ENCODE peak calls at places on chromosome 17, in ten cellular contexts. One of them, this sample, is unnamed.
A peak's percentile ranks its signal among the peaks of the same experiment; 100 is the strongest.

GRCh38 chr17:4782652-4783051 is 3.5 kb downstream of the VMO1 start:
- DNase-seq in ovary: no peak
- DNase-seq in SK-N-SH: peak; percentile 64
- DNase-seq in lower lobe of right lung: peak; percentile 76
- DNase-seq in colonic mucosa: no peak
- DNase-seq in IMR-90: no peak
- DNase-seq in Panc1: no peak
- DNase-seq in Peyer's patch: no peak
- DNase-seq in A549: no peak
- DNase-seq in prostate gland: no peak
- DNase-seq in this sample: peak; percentile 63

GRCh38 chr17:1315409-1315808 is 35.9 kb downstream of the TRARG1 start:
- DNase-seq in colonic mucosa: no peak
- DNase-seq in lower lobe of right lung: no peak
- DNase-seq in prostate gland: no peak
- DNase-seq in A549: no peak
- DNase-seq in SK-N-SH: no peak
- DNase-seq in Peyer's patch: no peak
- DNase-seq in IMR-90: no peak
- DNase-seq in ovary: no peak
- DNase-seq in Panc1: no peak
- DNase-seq in this sample: no peak

GRCh38 chr17:41581366-41582060 is 5.2 kb downstream of the KRT14 start:
- DNase-seq in prostate gland: no peak
- DNase-seq in lower lobe of right lung: no peak
- DNase-seq in Panc1: no peak
- DNase-seq in colonic mucosa: no peak
- DNase-seq in A549: no peak
- DNase-seq in ovary: no peak
- DNase-seq in Peyer's patch: no peak
- DNase-seq in SK-N-SH: no peak
- DNase-seq in IMR-90: no peak
- DNase-seq in this sample: no peak

GRCh38 chr17:8462564-8462963 is 26.9 kb downstream of the NDEL1 start:
- DNase-seq in Panc1: no peak
- DNase-seq in SK-N-SH: no peak
- DNase-seq in Peyer's patch: no peak
- DNase-seq in prostate gland: no peak
- DNase-seq in ovary: no peak
- DNase-seq in colonic mucosa: no peak
- DNase-seq in A549: no peak
- DNase-seq in IMR-90: no peak
- DNase-seq in lower lobe of right lung: no peak
- DNase-seq in this sample: no peak

GRCh38 chr17:28746611-28747045 is 2.8 kb downstream of the TRAF4 start:
- DNase-seq in Panc1: no peak
- DNase-seq in Peyer's patch: no peak
- DNase-seq in lower lobe of right lung: peak; percentile 83
- DNase-seq in SK-N-SH: no peak
- DNase-seq in colonic mucosa: peak; percentile 92
- DNase-seq in A549: peak; percentile 76
- DNase-seq in prostate gland: no peak
- DNase-seq in IMR-90: no peak
- DNase-seq in ovary: no peak
- DNase-seq in this sample: peak; percentile 72

GRCh38 chr17:32970281-32970680 is 21.4 kb upstream of the SPACA3 start:
- DNase-seq in IMR-90: no peak
- DNase-seq in Peyer's patch: no peak
- DNase-seq in lower lobe of right lung: no peak
- DNase-seq in prostate gland: no peak
- DNase-seq in SK-N-SH: no peak
- DNase-seq in A549: no peak
- DNase-seq in Panc1: no peak
- DNase-seq in colonic mucosa: no peak
- DNase-seq in ovary: peak; percentile 22
- DNase-seq in this sample: no peak

GRCh38 chr17:58083491-58084316 is 485 bp downstream of the DYNLL2 start:
- DNase-seq in SK-N-SH: peak; percentile 91
- DNase-seq in Peyer's patch: peak; percentile 66
- DNase-seq in lower lobe of right lung: peak; percentile 80
- DNase-seq in IMR-90: peak; percentile 43
- DNase-seq in prostate gland: peak; percentile 23
- DNase-seq in ovary: peak; percentile 55
- DNase-seq in colonic mucosa: peak; percentile 53
- DNase-seq in Panc1: no peak
- DNase-seq in A549: peak; percentile 46
- DNase-seq in this sample: peak; percentile 72

GRCh38 chr17:74042241-74042640 is 161.2 kb upstream of the RPL38 start:
- DNase-seq in prostate gland: no peak
- DNase-seq in colonic mucosa: no peak
- DNase-seq in SK-N-SH: no peak
- DNase-seq in ovary: no peak
- DNase-seq in A549: no peak
- DNase-seq in Peyer's patch: no peak
- DNase-seq in IMR-90: no peak
- DNase-seq in lower lobe of right lung: no peak
- DNase-seq in Panc1: no peak
- DNase-seq in this sample: no peak

GRCh38 chr17:62562656-62563055 is 64.8 kb upstream of the MRC2 start:
- DNase-seq in Panc1: no peak
- DNase-seq in SK-N-SH: no peak
- DNase-seq in lower lobe of right lung: no peak
- DNase-seq in colonic mucosa: peak; percentile 31
- DNase-seq in Peyer's patch: no peak
- DNase-seq in IMR-90: peak; percentile 68
- DNase-seq in ovary: no peak
- DNase-seq in prostate gland: no peak
- DNase-seq in A549: peak; percentile 72
- DNase-seq in this sample: no peak

GRCh38 chr17:34090593-34090992 is 164.5 kb upstream of the CCL2 start:
- DNase-seq in A549: no peak
- DNase-seq in Panc1: no peak
- DNase-seq in ovary: no peak
- DNase-seq in prostate gland: no peak
- DNase-seq in SK-N-SH: no peak
- DNase-seq in lower lobe of right lung: no peak
- DNase-seq in Peyer's patch: no peak
- DNase-seq in IMR-90: no peak
- DNase-seq in colonic mucosa: no peak
- DNase-seq in this sample: no peak

GRCh38 chr17:12041316-12041715 is 20.6 kb downstream of the MAP2K4 start:
- DNase-seq in prostate gland: no peak
- DNase-seq in ovary: no peak
- DNase-seq in colonic mucosa: no peak
- DNase-seq in SK-N-SH: no peak
- DNase-seq in Peyer's patch: no peak
- DNase-seq in IMR-90: peak; percentile 87
- DNase-seq in A549: peak; percentile 29
- DNase-seq in lower lobe of right lung: no peak
- DNase-seq in Panc1: no peak
- DNase-seq in this sample: no peak

DNA sequence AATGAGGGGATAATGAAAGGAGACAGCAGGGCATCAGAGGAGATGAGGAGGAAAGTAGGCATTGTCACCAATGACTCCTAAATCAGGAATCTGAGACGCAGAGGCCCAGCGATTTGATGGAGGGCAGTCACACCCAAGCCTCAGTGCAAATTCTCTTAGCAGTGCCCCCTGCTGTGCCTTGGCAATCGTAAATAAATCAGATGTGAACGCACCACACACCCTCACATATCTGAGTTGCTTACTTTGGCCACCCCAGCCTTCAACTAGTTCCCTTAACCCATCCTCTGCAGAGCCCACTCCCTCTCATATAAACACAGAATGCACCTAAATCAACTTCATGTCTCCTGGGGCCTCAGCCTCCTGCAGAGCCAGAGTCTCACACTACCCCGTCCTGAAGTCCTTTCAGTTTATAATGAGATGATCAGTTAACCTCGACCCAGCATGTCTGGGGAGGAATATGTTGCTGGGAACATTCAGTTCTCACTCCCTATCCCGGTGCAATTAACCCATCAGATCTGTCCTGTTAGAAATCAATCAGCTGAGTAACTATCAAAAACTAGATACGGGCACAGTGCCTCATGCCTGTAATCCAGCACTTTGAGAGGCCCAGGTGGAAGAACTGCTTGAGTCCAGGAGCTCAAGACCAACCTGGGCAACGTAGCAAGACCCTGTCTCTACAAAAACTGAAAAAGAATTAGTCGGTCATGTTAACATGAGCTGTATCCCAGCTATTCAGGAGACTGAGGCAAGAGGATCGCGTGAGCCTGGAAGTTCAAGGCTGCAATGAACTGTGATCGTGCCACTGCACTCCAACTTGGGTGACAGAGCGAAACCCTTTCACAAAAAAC is 78.4 kb downstream of the SLC39A11 start:
- DNase-seq in Panc1: no peak
- DNase-seq in Peyer's patch: no peak
- DNase-seq in lower lobe of right lung: no peak
- DNase-seq in A549: peak; percentile 83
- DNase-seq in colonic mucosa: no peak
- DNase-seq in prostate gland: no peak
- DNase-seq in ovary: no peak
- DNase-seq in IMR-90: peak; percentile 24
- DNase-seq in SK-N-SH: no peak
- DNase-seq in this sample: peak; percentile 79
- TF ChIP-seq CTCF in Panc1: no peak
- TF ChIP-seq CTCF in Peyer's patch: no peak
- TF ChIP-seq CTCF in lower lobe of right lung: no peak
- TF ChIP-seq CTCF in A549: peak; percentile 22
- TF ChIP-seq CTCF in colonic mucosa: no peak
- TF ChIP-seq CTCF in prostate gland: no peak
- TF ChIP-seq CTCF in ovary: no peak
- TF ChIP-seq CTCF in IMR-90: peak; percentile 5
- TF ChIP-seq CTCF in SK-N-SH: peak; percentile 29
- TF ChIP-seq CTCF in this sample: no peak

DNA sequence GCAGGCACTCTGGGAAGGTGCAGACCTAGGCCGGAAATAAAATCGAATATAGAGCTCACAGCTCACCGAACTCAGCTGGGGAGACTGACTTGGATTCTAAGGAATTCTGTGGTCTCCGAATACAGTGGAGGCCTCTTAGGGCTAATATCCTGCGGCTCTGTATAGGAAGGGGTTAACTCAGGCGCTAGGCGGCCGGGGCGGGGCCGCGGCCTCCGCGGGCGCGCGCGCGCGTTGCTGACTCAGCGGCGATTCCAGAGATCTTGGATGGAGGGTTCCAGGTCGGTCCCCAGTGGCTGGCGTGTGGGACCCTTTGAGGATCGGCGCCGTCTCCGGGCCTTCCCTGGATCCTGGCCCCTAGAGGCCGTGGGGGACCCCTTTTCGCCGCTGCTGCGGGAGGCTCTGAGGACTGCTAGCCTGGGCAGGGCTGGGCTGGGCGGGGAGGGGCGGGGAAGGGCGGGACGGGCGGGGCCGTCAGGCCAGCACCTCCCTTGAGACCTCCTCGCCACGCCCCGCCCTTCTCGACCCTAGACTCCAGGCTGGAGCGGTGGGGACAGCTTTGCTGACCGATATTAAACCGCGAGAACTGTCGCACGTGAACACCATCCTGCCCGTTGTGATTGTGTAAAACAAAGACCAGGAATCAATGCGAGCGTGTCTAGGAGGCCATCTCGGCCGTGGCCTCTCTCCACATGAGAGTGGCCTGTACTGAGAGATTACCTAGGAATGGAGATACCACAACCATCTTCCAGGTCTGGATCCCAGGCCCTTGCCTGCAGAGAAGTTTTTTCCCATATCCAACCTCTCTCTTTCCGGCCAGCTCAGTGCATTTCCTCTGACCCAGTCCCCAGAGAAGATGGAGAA is 1.4 kb upstream of the PLEKHH3 start:
- DNase-seq in IMR-90: peak; percentile 73
- DNase-seq in A549: peak; percentile 99
- DNase-seq in Panc1: no peak
- DNase-seq in SK-N-SH: peak; percentile 90
- DNase-seq in colonic mucosa: peak; percentile 91
- DNase-seq in prostate gland: peak; percentile 70
- DNase-seq in lower lobe of right lung: peak; percentile 91
- DNase-seq in Peyer's patch: peak; percentile 82
- DNase-seq in ovary: peak; percentile 77
- DNase-seq in this sample: peak; percentile 97
- H3K4me1 ChIP-seq in IMR-90: peaks cover 39% of the 10 kb centered on the region
- H3K4me1 ChIP-seq in A549: peaks cover 56% of the 10 kb centered on the region
- H3K4me1 ChIP-seq in Panc1: peaks cover 22% of the 10 kb centered on the region
- H3K4me1 ChIP-seq in SK-N-SH: peaks cover 15% of the 10 kb centered on the region
- H3K4me1 ChIP-seq in colonic mucosa: peaks cover 48% of the 10 kb centered on the region
- H3K4me1 ChIP-seq in prostate gland: peaks cover 19% of the 10 kb centered on the region
- H3K4me1 ChIP-seq in lower lobe of right lung: peaks cover 79% of the 10 kb centered on the region
- H3K4me1 ChIP-seq in Peyer's patch: peaks cover 70% of the 10 kb centered on the region
- H3K4me1 ChIP-seq in ovary: peaks cover 23% of the 10 kb centered on the region
- H3K4me1 ChIP-seq in this sample: peaks cover 12% of the 10 kb centered on the region

DNA sequence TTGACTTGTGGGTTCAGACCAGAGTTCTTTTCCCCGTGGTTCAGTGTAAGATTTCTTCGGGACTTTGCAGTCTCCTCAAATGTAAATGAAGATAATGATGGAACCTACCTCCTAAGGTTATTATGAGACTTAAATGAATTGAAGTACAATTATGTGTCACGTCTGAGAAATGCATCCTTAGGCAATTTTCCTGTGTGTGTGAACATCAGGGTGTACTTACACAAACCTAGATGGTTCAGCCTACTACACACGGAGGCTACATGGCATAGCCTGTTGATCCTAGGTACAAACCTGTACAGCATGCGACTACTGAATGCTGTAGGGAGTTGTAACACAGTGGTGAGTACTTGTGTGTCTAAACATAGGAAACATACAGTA is 1.1 kb upstream of the FAM20A start:
- DNase-seq in prostate gland: no peak
- DNase-seq in Panc1: no peak
- DNase-seq in Peyer's patch: no peak
- DNase-seq in lower lobe of right lung: no peak
- DNase-seq in colonic mucosa: no peak
- DNase-seq in ovary: no peak
- DNase-seq in A549: no peak
- DNase-seq in IMR-90: no peak
- DNase-seq in SK-N-SH: no peak
- DNase-seq in this sample: no peak
- TF ChIP-seq CTCF in prostate gland: no peak
- TF ChIP-seq CTCF in Panc1: no peak
- TF ChIP-seq CTCF in Peyer's patch: no peak
- TF ChIP-seq CTCF in lower lobe of right lung: no peak
- TF ChIP-seq CTCF in colonic mucosa: no peak
- TF ChIP-seq CTCF in ovary: no peak
- TF ChIP-seq CTCF in A549: no peak
- TF ChIP-seq CTCF in IMR-90: no peak
- TF ChIP-seq CTCF in SK-N-SH: no peak
- TF ChIP-seq CTCF in this sample: no peak

DNA sequence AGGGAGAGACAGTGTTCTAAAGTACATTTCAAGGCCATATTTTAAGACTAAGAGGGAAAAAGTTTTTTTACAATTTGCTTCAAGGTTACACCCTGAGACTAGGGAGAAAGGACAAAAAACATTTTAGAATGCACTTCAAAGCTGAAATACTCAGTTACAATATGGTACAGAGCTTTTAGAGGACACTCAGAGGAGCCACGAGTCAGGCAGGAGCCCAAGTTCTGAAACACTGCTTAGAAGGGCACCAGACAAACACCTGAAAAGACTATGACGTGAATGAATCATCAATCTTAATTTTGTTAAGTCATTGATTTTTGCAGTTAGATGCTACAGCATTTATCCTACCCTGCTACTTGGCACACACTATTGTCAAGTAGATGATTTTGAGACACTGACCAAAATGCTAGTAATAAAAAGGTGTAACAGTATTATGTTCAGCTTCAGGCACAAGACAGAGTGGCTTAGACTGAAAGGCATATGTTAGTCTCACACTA is 152.0 kb downstream of the ABCA8 start:
- DNase-seq in lower lobe of right lung: no peak
- DNase-seq in colonic mucosa: no peak
- DNase-seq in Panc1: no peak
- DNase-seq in SK-N-SH: no peak
- DNase-seq in IMR-90: no peak
- DNase-seq in ovary: no peak
- DNase-seq in A549: no peak
- DNase-seq in prostate gland: no peak
- DNase-seq in Peyer's patch: no peak
- DNase-seq in this sample: no peak
- H3K4me1 ChIP-seq in lower lobe of right lung: peaks cover 5% of the 10 kb centered on the region
- H3K4me1 ChIP-seq in colonic mucosa: no peaks in the 10 kb centered on the region
- H3K4me1 ChIP-seq in Panc1: no peaks in the 10 kb centered on the region
- H3K4me1 ChIP-seq in SK-N-SH: peaks cover 13% of the 10 kb centered on the region
- H3K4me1 ChIP-seq in IMR-90: peaks cover 2% of the 10 kb centered on the region
- H3K4me1 ChIP-seq in ovary: peaks cover 11% of the 10 kb centered on the region
- H3K4me1 ChIP-seq in A549: peaks cover 8% of the 10 kb centered on the region
- H3K4me1 ChIP-seq in prostate gland: no peaks in the 10 kb centered on the region
- H3K4me1 ChIP-seq in Peyer's patch: no peaks in the 10 kb centered on the region
- H3K4me1 ChIP-seq in this sample: no peaks in the 10 kb centered on the region

This sample was measured in endodermal cell.